ENCODE peak calls at places on chromosome 2, in seven cellular contexts. J is NCI-H1694 treated with DMSO at 0.1 percent for 48 hours, F is GM04504, S is HS-5, A is PC-9, Z is endothelial cell, W is iPS-NIHi11. T is an unnamed sample.

GRCh38 chr2:9739508-9739907 is 103.8 kb upstream of the TAF1B start:
- DNase-seq in J (no peak), F (no peak), S (no peak), A (no peak), Z (no peak), W (no peak), T (no peak)

GRCh38 chr2:63735931-63736820 is 105.5 kb upstream of the UGP2 start:
- DNase-seq in J (no peak), F (peak), S (no peak), A (no peak), Z (no peak), W (no peak), T (no peak)

GRCh38 chr2:223459328-223459939 is 142.7 kb downstream of the SCG2 start:
- DNase-seq in J (peak), F (no peak), S (peak), A (no peak), Z (no peak), W (no peak), T (peak)

GRCh38 chr2:230956827-230957755 is 32.0 kb upstream of the GPR55 start:
- DNase-seq in J (no peak), F (peak), S (peak), A (no peak), Z (peak), W (peak), T (peak)

GRCh38 chr2:20476481-20476880 is 29.6 kb downstream of the RHOB start:
- DNase-seq in J (no peak), F (no peak), S (no peak), A (no peak), Z (no peak), W (no peak), T (no peak)

GRCh38 chr2:239519081-239519920 is 118.5 kb upstream of the HDAC4 start:
- DNase-seq in J (peak), F (no peak), S (no peak), A (no peak), Z (no peak), W (no peak), T (no peak)

GRCh38 chr2:45134726-45135125 is 125.5 kb upstream of the SIX2 start:
- DNase-seq in J (no peak), F (no peak), S (no peak), A (no peak), Z (no peak), W (no peak), T (peak)

GRCh38 chr2:227848586-227848985 is 22.8 kb upstream of the DAW1 start:
- DNase-seq in J (no peak), F (no peak), S (no peak), A (peak), Z (no peak), W (no peak), T (no peak)

GRCh38 chr2:173028671-173029070 is 47.0 kb upstream of the MAP3K20 start:
- DNase-seq in J (peak), F (peak), S (no peak), A (no peak), Z (no peak), W (no peak), T (no peak)

GRCh38 chr2:186544255-186544675 is 45.6 kb upstream of the ITGAV start:
- DNase-seq in J (no peak), F (peak), S (peak), A (peak), Z (no peak), W (peak), T (peak)

GRCh38 chr2:12716250-12717190 is at the start of gene TRIB2:
- DNase-seq in J (peak), F (peak), S (no peak), A (peak), Z (peak), W (peak), T (peak)

GRCh38 chr2:119338826-119339561 is 27.6 kb downstream of the C2orf76 start:
- DNase-seq in J (no peak), F (no peak), S (no peak), A (no peak), Z (no peak), W (no peak), T (no peak)

GRCh38 chr2:65057391-65058052 is 1.3 kb downstream of the CEP68 start:
- DNase-seq in J (no peak), F (no peak), S (no peak), A (peak), Z (no peak), W (no peak), T (peak)

GRCh38 chr2:215684448-215685217 is 248.8 kb upstream of the FN1 start:
- DNase-seq in J (no peak), F (peak), S (peak), A (peak), Z (no peak), W (no peak), T (peak)

GRCh38 chr2:127084611-127085031 is 22.3 kb downstream of the BIN1 start:
- DNase-seq in J (no peak), F (no peak), S (no peak), A (no peak), Z (no peak), W (no peak), T (peak)